ENCODE peak calls at places on chromosomes 5 and 9, in six cellular contexts. P is thyroid gland, Q is tibial nerve, N is erythroblast, O is transverse colon, K is stomach. J is an unnamed sample.

GRCh38 chr5:4572297-4572696 is 567.8 kb upstream of the ADAMTS16 start:
- DNase-seq in P (no peak), Q (no peak), N (no peak), O (no peak), K (no peak), J (no peak)

GRCh38 chr5:24819841-24820240 is 175.1 kb upstream of the CDH10 start:
- DNase-seq in P (no peak), Q (no peak), N (no peak), O (no peak), K (no peak), J (no peak)

GRCh38 chr9:13816837-13817236 is 497.1 kb downstream of the NFIB start:
- DNase-seq in P (no peak), Q (no peak), N (no peak), O (no peak), K (no peak), J (no peak)

GRCh38 chr9:88476491-88477271 is 58.3 kb upstream of the NXNL2 start:
- DNase-seq in P (peak), Q (no peak), N (no peak), O (no peak), K (no peak), J (no peak)

GRCh38 chr5:151344088-151344487 is 3.3 kb downstream of the SLC36A2 start:
- DNase-seq in P (no peak), Q (no peak), N (no peak), O (no peak), K (no peak), J (no peak)

GRCh38 chr9:136237486-136238341 is 7.9 kb downstream of the QSOX2 start:
- DNase-seq in P (no peak), Q (no peak), N (peak), O (no peak), K (no peak), J (no peak)

GRCh38 chr5:33905381-33905780 is 13.6 kb upstream of the ADAMTS12 start:
- DNase-seq in P (no peak), Q (no peak), N (no peak), O (no peak), K (no peak), J (no peak)

GRCh38 chr9:131500377-131500776 is 2.3 kb upstream of the POMT1 start:
- DNase-seq in P (no peak), Q (no peak), N (no peak), O (peak), K (no peak), J (no peak)

GRCh38 chr5:65914644-65915196 is 11.7 kb upstream of the ERBIN start:
- DNase-seq in P (no peak), Q (no peak), N (no peak), O (peak), K (no peak), J (no peak)

GRCh38 chr9:94140791-94141790 is 56.8 kb downstream of the PTPDC1 start:
- DNase-seq in P (no peak), Q (no peak), N (no peak), O (no peak), K (no peak), J (peak)

GRCh38 chr9:2494571-2494970 is 127.0 kb upstream of the VLDLR start:
- DNase-seq in P (no peak), Q (no peak), N (no peak), O (no peak), K (no peak), J (no peak)

GRCh38 chr5:132770476-132771159 is 6.4 kb downstream of the SEPTIN8 start:
- DNase-seq in P (peak), Q (no peak), N (no peak), O (no peak), K (no peak), J (no peak)

GRCh38 chr5:79109527-79110492 is 1.8 kb upstream of the BHMT start:
- DNase-seq in P (no peak), Q (no peak), N (peak), O (no peak), K (no peak), J (no peak)

GRCh38 chr9:91047529-91047928 is 245.9 kb downstream of the SYK start:
- DNase-seq in P (no peak), Q (no peak), N (no peak), O (peak), K (no peak), J (no peak)

GRCh38 chr5:148336704-148337435 is 1.5 kb downstream of the SPINK9 start:
- DNase-seq in P (no peak), Q (no peak), N (no peak), O (no peak), K (no peak), J (no peak)

GRCh38 chr9:87375397-87376073 is 122.1 kb upstream of the DAPK1 start:
- DNase-seq in P (no peak), Q (no peak), N (no peak), O (no peak), K (no peak), J (no peak)

GRCh38 chr9:91677822-91678221 is 254.2 kb upstream of the NFIL3 start:
- DNase-seq in P (no peak), Q (no peak), N (no peak), O (no peak), K (no peak), J (no peak)

GRCh38 chr5:161548472-161549094 is 2.1 kb upstream of the GABRB2 start:
- DNase-seq in P (no peak), Q (no peak), N (no peak), O (peak), K (no peak), J (no peak)

GRCh38 chr5:131169810-131170539 is 769 bp upstream of the LYRM7 start:
- DNase-seq in P (no peak), Q (no peak), N (no peak), O (no peak), K (no peak), J (no peak)

GRCh38 chr5:131167615-131168014 is 2.6 kb upstream of the HINT1 start:
- DNase-seq in P (no peak), Q (no peak), N (no peak), O (no peak), K (no peak), J (no peak)

GRCh38 chr5:131171276-131171815 is 602 bp downstream of the LYRM7 start:
- DNase-seq in P (peak), Q (no peak), N (no peak), O (peak), K (no peak), J (no peak)

GRCh38 chr5:131164931-131165727 is at the start of gene HINT1:
- DNase-seq in P (peak), Q (peak), N (peak), O (peak), K (peak), J (peak)

DNA sequence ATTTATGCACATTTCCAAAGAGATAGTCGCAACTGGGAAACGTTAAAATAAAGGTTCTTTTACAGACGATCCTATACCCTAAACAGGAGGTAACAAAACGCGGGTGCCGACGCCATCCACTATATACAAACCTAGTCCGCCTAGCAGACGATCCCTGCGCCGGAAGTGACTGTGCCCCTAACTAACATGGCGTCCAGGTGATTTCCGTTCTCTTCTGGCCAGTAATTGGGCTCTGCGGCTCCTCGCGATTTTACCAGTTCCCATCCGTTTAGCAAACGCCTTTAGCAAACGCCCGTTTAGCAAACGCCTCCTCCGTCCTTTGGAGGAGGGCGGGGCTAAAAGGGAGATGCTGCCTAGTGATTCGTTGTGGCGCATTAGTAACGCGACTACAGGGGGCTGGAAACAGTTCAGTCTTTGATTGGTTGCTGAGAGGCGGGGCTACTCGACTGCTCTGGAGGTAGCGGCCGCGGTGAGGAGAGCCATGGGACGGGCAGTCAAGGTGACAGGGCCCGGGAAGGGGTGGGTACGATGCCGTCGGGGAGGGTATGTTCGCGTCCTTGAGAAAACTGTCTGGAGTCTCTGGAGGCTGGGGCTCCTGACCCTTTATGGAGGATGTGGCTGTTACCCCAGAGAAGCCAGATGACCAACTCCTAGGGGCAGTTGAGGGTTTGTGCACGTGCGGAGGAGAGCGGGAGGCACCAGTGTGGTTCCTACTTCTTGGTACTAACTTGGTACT is at the start of gene LYRM7:
- DNase-seq in P (peak), Q (peak), N (peak), O (peak), K (peak), J (peak)
- TF ChIP-seq POLR2A in P (peak), Q (peak), N (peak), O (peak), K (peak), J (peak)

DNA sequence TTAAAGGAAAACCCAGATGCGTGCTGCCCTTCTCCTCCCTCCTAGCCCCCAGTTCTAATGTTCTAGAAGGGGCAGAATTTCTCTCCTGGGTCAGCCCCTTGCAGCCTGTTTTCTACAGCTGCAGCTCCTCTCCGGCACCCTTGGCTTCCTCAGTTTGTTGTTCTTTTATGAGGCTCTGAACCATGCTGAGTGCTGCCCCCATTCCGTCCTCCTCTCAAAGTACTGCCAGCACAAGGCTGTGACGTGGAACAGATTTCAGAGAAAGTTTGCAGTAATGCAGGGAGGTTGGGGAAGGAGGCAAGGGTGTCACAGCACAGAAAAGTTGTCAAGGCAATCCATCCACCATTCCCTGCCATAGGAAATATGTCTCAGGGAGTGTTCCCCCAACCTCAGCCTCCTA is 63.3 kb downstream of the RGS3 start:
- DNase-seq in P (peak), Q (no peak), N (no peak), O (no peak), K (no peak), J (peak)
- TF ChIP-seq POLR2A in P (peak), Q (no peak), N (no peak), O (no peak), K (no peak), J (no peak)

DNA sequence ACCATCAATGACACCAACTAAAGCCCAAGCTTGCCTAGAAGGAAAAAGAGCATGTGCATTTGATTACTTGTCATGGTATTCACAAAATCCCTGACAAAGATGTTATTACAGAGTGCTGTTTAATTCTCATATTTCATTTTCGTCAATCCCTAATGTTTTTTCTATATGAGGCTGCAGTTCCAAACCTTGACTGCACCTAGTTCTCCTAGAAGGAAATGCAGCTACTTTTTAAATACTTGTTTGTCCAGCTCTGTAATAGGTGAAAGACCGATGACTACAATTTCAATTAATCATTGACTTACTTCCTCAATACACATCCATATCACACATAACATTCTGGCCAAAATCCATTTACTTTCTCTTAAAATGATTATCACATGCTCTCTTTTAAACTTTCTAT is 28.1 kb downstream of the CEMIP2 start:
- DNase-seq in P (no peak), Q (no peak), N (no peak), O (no peak), K (no peak), J (no peak)
- TF ChIP-seq POLR2A in P (no peak), Q (no peak), N (no peak), O (no peak), K (no peak), J (no peak)

DNA sequence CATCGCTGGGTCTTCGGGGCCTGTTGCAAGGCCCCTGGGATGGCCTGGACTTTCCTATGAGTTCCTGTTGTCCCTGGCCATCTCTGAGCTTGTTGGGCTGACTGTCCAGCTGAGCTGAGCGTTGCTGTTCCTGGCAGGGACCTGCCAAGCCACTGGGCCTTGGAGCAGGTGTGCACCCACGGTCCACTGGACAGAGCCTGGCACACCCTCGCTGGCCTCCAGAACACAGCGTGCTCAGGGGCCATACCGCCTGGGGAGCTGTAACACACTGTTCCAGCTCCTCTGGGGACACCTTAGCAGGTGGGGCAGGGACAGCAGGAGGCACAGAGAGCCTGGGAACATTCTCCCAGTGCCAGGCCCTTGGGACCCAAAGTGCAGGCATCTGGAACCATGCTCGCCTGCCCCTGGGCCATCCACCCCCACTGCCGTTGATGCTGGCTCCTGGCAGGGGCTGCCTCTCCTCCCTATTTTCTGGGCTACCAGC is 188.2 kb downstream of the C9orf50 start:
- DNase-seq in P (peak), Q (no peak), N (no peak), O (no peak), K (peak), J (no peak)
- TF ChIP-seq POLR2A in P (peak), Q (no peak), N (no peak), O (no peak), K (no peak), J (no peak)

GRCh38 chr9:78574354-78575036 is 277.6 kb downstream of the PSAT1 start:
- DNase-seq in P (no peak), Q (no peak), N (no peak), O (no peak), K (no peak), J (no peak)

GRCh38 chr9:78575041-78575440 is 278.1 kb downstream of the PSAT1 start:
- DNase-seq in P (no peak), Q (no peak), N (no peak), O (no peak), K (no peak), J (no peak)

GRCh38 chr9:78573669-78574068 is 276.7 kb downstream of the PSAT1 start:
- DNase-seq in P (no peak), Q (no peak), N (no peak), O (no peak), K (no peak), J (no peak)

GRCh38 chr9:78573205-78573604 is 276.3 kb downstream of the PSAT1 start:
- DNase-seq in P (no peak), Q (no peak), N (no peak), O (no peak), K (no peak), J (no peak)

DNA sequence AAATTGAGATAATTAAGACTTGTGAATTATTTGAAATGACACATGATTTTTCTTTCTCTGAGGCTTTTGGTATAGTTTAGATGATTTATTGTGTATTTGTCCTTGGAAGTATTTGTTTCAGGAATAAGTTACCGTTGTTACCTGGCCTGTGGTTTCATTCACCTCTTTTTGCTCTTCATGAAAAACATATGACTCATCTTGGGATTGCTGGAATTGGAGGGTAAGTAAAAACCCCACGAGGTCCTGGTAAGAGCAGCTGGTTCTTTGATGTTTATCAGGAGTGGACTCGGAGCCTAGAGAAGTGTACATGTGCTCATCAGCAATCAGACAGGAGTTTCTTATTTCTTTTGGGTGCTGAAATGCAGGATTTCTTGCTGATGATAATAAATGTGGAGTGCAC is 275.3 kb downstream of the PSAT1 start:
- DNase-seq in P (no peak), Q (no peak), N (no peak), O (no peak), K (no peak), J (no peak)
- TF ChIP-seq POLR2A in P (no peak), Q (no peak), N (no peak), O (no peak), K (no peak), J (no peak)

GRCh38 chr5:175094461-175094860 is 349.5 kb downstream of the DRD1 start:
- DNase-seq in P (no peak), Q (no peak), N (no peak), O (no peak), K (no peak), J (no peak)
- TF ChIP-seq POLR2A in P (no peak), Q (no peak), N (no peak), O (no peak), K (no peak), J (no peak)

GRCh38 chr5:166032601-166033000 is 2258.8 kb upstream of the WWC1 start:
- DNase-seq in P (no peak), Q (no peak), N (no peak), O (no peak), K (no peak), J (no peak)
- TF ChIP-seq POLR2A in P (no peak), Q (no peak), N (no peak), O (no peak), K (no peak), J (no peak)

GRCh38 chr5:160475864-160476438 is 54.3 kb downstream of the PTTG1 start:
- DNase-seq in P (no peak), Q (no peak), N (no peak), O (peak), K (no peak), J (no peak)

GRCh38 chr5:160471761-160472160 is 50.1 kb downstream of the PTTG1 start:
- DNase-seq in P (no peak), Q (no peak), N (no peak), O (peak), K (no peak), J (no peak)

GRCh38 chr5:160470437-160471341 is 49.0 kb downstream of the PTTG1 start:
- DNase-seq in P (no peak), Q (no peak), N (peak), O (peak), K (peak), J (no peak)

GRCh38 chr5:160472482-160472881 is 50.8 kb downstream of the PTTG1 start:
- DNase-seq in P (no peak), Q (no peak), N (no peak), O (no peak), K (no peak), J (no peak)

DNA sequence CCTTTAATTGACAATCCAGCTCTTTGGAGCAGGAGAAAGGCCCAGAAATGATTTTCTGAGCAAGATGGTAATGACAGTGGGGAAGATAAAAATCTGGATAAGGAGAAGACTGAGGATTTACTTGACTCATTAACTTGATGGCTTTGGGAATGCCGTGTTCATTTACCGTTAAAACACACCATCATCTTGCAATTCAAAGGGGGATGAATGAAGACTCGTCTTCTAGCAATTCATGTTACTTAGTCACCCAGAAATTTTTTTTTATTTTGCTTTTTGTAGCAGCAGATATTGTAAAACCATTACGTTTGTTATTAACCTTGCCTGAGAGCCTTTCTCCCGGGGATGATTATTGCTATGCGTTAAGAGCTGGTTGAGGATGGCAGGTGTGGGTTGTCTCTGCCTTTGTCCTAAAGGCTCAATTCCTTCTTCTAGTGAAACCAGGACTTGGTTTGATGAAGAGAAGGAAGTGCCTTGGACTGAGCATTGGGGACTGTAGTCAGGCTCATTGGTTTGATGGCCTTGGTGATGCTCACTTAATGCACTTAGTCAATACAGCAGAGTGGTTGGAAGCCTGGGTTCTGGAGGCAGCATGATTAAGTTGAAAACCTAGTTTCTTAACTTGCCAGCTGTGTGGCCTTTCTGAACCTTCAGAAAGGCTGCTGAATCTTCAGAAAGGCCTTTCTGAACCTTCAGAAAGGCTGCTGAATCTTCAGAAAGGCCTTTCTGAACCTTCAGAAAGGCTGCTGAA is 52.3 kb downstream of the PTTG1 start:
- DNase-seq in P (no peak), Q (no peak), N (no peak), O (no peak), K (no peak), J (no peak)
- TF ChIP-seq POLR2A in P (no peak), Q (no peak), N (no peak), O (no peak), K (no peak), J (no peak)

GRCh38 chr5:36876389-36876964 is at the start of gene NIPBL:
- DNase-seq in P (peak), Q (peak), N (peak), O (peak), K (peak), J (peak)

GRCh38 chr5:36876965-36877666 is 547 bp downstream of the NIPBL start:
- DNase-seq in P (peak), Q (peak), N (peak), O (peak), K (peak), J (peak)

GRCh38 chr5:36874465-36874864 is 2.1 kb upstream of the NIPBL start:
- DNase-seq in P (no peak), Q (no peak), N (peak), O (no peak), K (no peak), J (no peak)

GRCh38 chr5:36875051-36875788 is 1.3 kb upstream of the NIPBL start:
- DNase-seq in P (peak), Q (peak), N (peak), O (peak), K (peak), J (peak)

GRCh38 chr5:36875789-36876388 is 680 bp upstream of the NIPBL start:
- DNase-seq in P (peak), Q (peak), N (peak), O (peak), K (peak), J (peak)
- TF ChIP-seq POLR2A in P (peak), Q (peak), N (peak), O (no peak), K (no peak), J (peak)

J was measured in ovary.